ENCODE peak calls at places on chromosomes 1 and 21, in six cellular contexts. W is IMR-90, H is H1, Y is neuronal stem cell, J is H9, C is trophoblast cell. U is an unnamed sample.

GRCh38 chr1:91552596-91552995 is 51.9 kb downstream of the CDC7 start:
- DNase-seq in W (no peak), H (no peak), Y (no peak), J (no peak), C (no peak), U (no peak)

GRCh38 chr1:206047271-206047670 is 5.7 kb upstream of the RHEX start:
- DNase-seq in W (no peak), H (no peak), Y (no peak), J (no peak), C (no peak), U (no peak)

GRCh38 chr1:1398677-1399186 is 403 bp downstream of the CCNL2 start:
- DNase-seq in W (no peak), H (no peak), Y (no peak), J (no peak), C (peak), U (no peak)

GRCh38 chr1:32470991-32471694 is 6.3 kb downstream of the ZBTB8B start:
- DNase-seq in W (no peak), H (peak), Y (no peak), J (peak), C (peak), U (peak)

GRCh38 chr1:222955964-222956363 is 141.1 kb downstream of the DISP1 start:
- DNase-seq in W (no peak), H (no peak), Y (no peak), J (no peak), C (no peak), U (no peak)

GRCh38 chr1:45170151-45170742 is 36.2 kb downstream of the ZSWIM5 start:
- DNase-seq in W (no peak), H (no peak), Y (no peak), J (no peak), C (no peak), U (no peak)

GRCh38 chr1:66154394-66154793 is 361.7 kb downstream of the PDE4B start:
- DNase-seq in W (no peak), H (no peak), Y (no peak), J (no peak), C (no peak), U (no peak)

GRCh38 chr1:234743866-234744581 is 134.0 kb upstream of the IRF2BP2 start:
- DNase-seq in W (peak), H (no peak), Y (peak), J (no peak), C (peak), U (no peak)

GRCh38 chr1:244102051-244102450 is 51.0 kb downstream of the ZBTB18 start:
- DNase-seq in W (no peak), H (no peak), Y (no peak), J (no peak), C (no peak), U (no peak)

GRCh38 chr1:218421531-218421930 is 76.4 kb downstream of the TGFB2 start:
- DNase-seq in W (no peak), H (no peak), Y (no peak), J (no peak), C (no peak), U (no peak)

GRCh38 chr21:35401476-35401875 is 352.4 kb upstream of the RUNX1 start:
- DNase-seq in W (peak), H (no peak), Y (no peak), J (no peak), C (no peak), U (peak)

GRCh38 chr1:172485626-172486025 is 41.8 kb upstream of the PIGC start:
- DNase-seq in W (no peak), H (no peak), Y (no peak), J (no peak), C (peak), U (no peak)

GRCh38 chr1:223189903-223190724 is 47.1 kb upstream of the TLR5 start:
- DNase-seq in W (peak), H (peak), Y (no peak), J (no peak), C (no peak), U (no peak)

GRCh38 chr1:183025782-183026774 is 2.9 kb downstream of the LAMC1 start:
- DNase-seq in W (peak), H (no peak), Y (no peak), J (no peak), C (peak), U (no peak)

GRCh38 chr1:145706282-145706681 is 886 bp downstream of the PDZK1 start:
- DNase-seq in W (peak), H (no peak), Y (no peak), J (no peak), C (peak), U (no peak)

GRCh38 chr1:117537291-117537920 is 68.4 kb upstream of the TENT5C start:
- DNase-seq in W (no peak), H (no peak), Y (no peak), J (peak), C (peak), U (no peak)

GRCh38 chr1:7278045-7278444 is 492.8 kb downstream of the CAMTA1 start:
- DNase-seq in W (no peak), H (no peak), Y (no peak), J (no peak), C (no peak), U (no peak)

GRCh38 chr1:97668945-97669344 is 251.9 kb downstream of the DPYD start:
- DNase-seq in W (peak), H (no peak), Y (no peak), J (no peak), C (no peak), U (peak)

GRCh38 chr21:38297871-38298270 is 41.1 kb downstream of the KCNJ15 start:
- DNase-seq in W (no peak), H (no peak), Y (no peak), J (no peak), C (peak), U (no peak)

GRCh38 chr1:223175032-223175431 is 32.0 kb upstream of the TLR5 start:
- DNase-seq in W (peak), H (no peak), Y (no peak), J (no peak), C (no peak), U (no peak)

GRCh38 chr1:53553734-53554509 is 94.7 kb downstream of the DMRTB1 start:
- DNase-seq in W (no peak), H (no peak), Y (no peak), J (no peak), C (no peak), U (no peak)

GRCh38 chr1:29243863-29244185 is 7.5 kb downstream of the PTPRU start:
- DNase-seq in W (peak), H (no peak), Y (no peak), J (no peak), C (no peak), U (peak)

GRCh38 chr1:36349839-36350238 is 26.4 kb upstream of the EVA1B start:
- DNase-seq in W (no peak), H (no peak), Y (no peak), J (no peak), C (peak), U (peak)

GRCh38 chr1:228226956-228227791 is 19.3 kb downstream of the OBSCN start:
- DNase-seq in W (peak), H (peak), Y (no peak), J (no peak), C (peak), U (peak)

GRCh38 chr1:5983361-5984103 is 8.7 kb downstream of the NPHP4 start:
- DNase-seq in W (peak), H (no peak), Y (no peak), J (no peak), C (no peak), U (peak)

GRCh38 chr1:210340751-210341328 is 12.1 kb downstream of the HHAT start:
- DNase-seq in W (no peak), H (no peak), Y (no peak), J (no peak), C (no peak), U (no peak)
- H3K4me2 ChIP-seq in W (no peak), H (no peak), Y (no peak), J (no peak), C (no peak), U (no peak)

GRCh38 chr1:57082711-57083439 is 117.1 kb upstream of the C8B start:
- DNase-seq in W (no peak), H (no peak), Y (no peak), J (no peak), C (no peak), U (no peak)
- H3K14ac ChIP-seq in W (no peak), H (no peak), Y (no peak), J (no peak), C (no peak), U (no peak)

GRCh38 chr21:44868707-44869106 is 4.8 kb downstream of the PTTG1IP start:
- DNase-seq in W (no peak), H (no peak), Y (no peak), J (no peak), C (peak), U (no peak)

GRCh38 chr21:44870748-44871495 is 2.6 kb downstream of the PTTG1IP start:
- DNase-seq in W (no peak), H (no peak), Y (no peak), J (no peak), C (peak), U (peak)

GRCh38 chr21:44871576-44872265 is 1.8 kb downstream of the PTTG1IP start:
- DNase-seq in W (peak), H (no peak), Y (no peak), J (no peak), C (peak), U (peak)

GRCh38 chr21:44867999-44868700 is 5.3 kb downstream of the PTTG1IP start:
- DNase-seq in W (no peak), H (no peak), Y (no peak), J (no peak), C (no peak), U (no peak)

GRCh38 chr21:44869860-44870747 is 3.4 kb downstream of the PTTG1IP start:
- DNase-seq in W (peak), H (no peak), Y (no peak), J (peak), C (peak), U (peak)
- H3K18ac ChIP-seq in W (peak), H (no peak), Y (no peak), J (no peak), C (peak), U (peak)

DNA sequence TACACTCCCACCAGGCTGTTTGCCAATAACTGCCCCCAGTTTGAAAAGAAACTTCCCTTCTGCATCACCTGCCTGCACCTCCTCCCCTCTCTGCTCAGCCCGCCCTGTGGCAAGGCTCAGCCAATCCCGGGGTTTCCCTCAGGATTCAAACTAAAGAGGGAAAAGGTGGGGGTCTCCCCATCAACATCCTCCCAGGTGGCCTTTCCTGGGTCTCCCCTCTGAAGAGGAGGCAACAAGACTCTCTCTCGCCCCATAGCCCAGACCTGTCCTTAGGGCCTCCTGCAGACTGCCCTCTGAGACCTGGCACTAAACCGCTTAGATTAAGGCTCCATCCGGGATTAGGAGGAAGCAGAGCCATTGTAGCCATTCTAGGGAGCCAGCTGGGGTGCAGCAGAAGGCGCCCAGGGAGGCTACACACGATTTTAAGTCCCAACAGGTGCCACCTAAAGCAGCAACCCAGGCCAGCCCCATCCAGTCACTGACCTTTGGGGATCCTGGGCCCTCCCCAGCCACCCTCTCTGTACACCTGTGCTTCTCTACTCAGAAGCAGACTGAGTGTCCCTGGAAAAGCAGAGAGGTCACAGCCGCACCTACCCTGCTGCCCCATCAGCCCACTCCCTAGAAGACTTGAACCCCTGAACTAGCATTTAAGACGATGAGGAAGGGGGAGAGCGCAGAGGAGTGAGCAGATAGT is 3.4 kb downstream of the IGSF9 start:
- DNase-seq in W (no peak), H (no peak), Y (no peak), J (no peak), C (no peak), U (no peak)
- H3K4me2 ChIP-seq in W (no peak), H (no peak), Y (peak), J (no peak), C (no peak), U (no peak)

DNA sequence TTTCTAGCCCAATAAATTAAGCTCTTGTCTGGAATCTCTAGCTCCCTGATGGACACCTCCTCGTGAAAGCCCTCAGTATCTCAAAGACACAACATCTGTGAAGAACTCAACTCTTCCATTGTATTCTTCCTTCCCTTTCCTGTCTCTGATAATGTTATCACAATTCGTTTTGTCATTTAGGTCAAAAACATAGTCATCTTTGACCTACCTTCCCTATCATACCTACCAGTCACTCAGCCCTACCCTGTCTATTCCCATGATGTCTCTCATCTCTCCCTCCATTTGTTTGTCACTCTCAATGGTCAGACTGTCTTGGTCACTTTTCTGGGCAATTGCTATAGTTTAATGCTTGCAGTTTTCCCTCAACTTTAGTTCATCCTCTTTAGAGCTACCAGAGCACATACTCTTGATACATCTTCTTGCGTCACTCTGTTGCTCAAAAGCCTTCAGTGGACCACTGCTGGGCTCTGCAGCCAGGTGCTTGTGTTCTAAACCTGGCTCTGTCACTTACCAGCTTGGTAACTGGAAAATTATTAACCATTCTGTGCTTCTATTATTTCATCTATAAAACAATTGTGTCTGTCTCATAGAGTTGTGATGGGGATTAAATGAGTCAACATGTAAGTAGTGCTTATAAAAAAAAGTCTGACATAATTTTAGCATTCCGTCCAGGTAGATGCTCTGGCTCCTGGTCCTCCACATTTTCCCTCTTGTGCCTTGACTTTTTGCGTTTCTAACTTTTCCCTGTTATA is 39.6 kb downstream of the DDR2 start:
- DNase-seq in W (no peak), H (no peak), Y (no peak), J (no peak), C (no peak), U (no peak)
- H3K14ac ChIP-seq in W (peak), H (no peak), Y (no peak), J (no peak), C (no peak), U (no peak)

GRCh38 chr1:56797079-56797685 is 22.0 kb downstream of the FYB2 start:
- DNase-seq in W (no peak), H (no peak), Y (no peak), J (no peak), C (no peak), U (no peak)
- H3K18ac ChIP-seq in W (no peak), H (no peak), Y (no peak), J (no peak), C (no peak), U (no peak)

DNA sequence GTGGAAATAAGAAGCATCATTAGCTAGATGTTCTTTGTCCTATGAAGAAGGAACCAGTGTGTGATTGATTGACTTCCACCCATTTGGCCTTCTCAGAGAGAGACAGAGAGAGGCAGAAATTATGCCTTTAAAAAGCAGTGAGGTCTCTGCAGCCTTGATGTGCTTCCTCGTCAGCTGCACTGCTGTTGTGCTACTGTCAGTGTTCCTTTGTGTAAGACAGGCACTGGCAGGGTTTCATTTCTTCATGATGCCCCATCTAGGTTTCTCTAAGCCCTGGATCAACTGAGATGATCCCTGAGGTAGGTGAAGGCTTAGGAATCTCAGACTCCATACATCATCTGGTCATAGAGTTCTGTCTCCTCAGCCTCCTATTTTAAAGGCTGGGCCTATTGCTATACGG is 34.9 kb downstream of the GPR3 start:
- DNase-seq in W (no peak), H (no peak), Y (no peak), J (no peak), C (no peak), U (no peak)
- H3K4me2 ChIP-seq in W (no peak), H (no peak), Y (no peak), J (no peak), C (no peak), U (no peak)

DNA sequence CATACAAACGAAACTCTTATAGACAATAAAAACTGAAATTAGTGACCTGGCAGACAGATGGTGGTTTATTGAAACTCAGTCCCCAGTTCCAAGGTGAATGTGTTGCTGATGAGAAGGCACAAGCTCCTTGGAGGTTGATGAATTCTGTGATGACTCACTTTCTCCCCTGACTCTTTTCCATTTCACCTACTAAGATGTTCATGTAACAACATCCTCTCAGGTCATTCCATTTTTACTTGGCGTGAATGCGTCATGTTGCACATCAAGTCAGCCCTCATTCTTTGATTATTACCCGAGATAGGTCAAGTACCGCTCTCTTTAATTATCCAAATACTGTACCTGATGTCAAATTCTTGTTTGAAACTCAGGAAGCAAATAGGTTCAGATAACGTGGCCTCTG is 10.1 kb upstream of the IL10RB start:
- DNase-seq in W (no peak), H (no peak), Y (no peak), J (no peak), C (peak), U (no peak)
- H3K14ac ChIP-seq in W (no peak), H (no peak), Y (no peak), J (no peak), C (no peak), U (no peak)

U was measured in mesenchymal stem cell.